ENCODE peak calls at places on chromosomes 4 and X, in five cellular contexts. One of them, this sample, is unnamed.
A peak's percentile ranks its signal among the peaks of the same experiment; 100 is the strongest.

GRCh38 chrX:68633981-68634380 is 13.5 kb upstream of the STARD8 start:
- DNase-seq in thyroid gland: no peak
- DNase-seq in BJ: no peak
- DNase-seq in GM20000: no peak
- DNase-seq in AG04449: no peak
- DNase-seq in this sample: no peak

GRCh38 chr4:23061431-23061830 is 368.7 kb downstream of the GBA3 start:
- DNase-seq in GM20000: no peak
- DNase-seq in thyroid gland: no peak
- DNase-seq in AG04449: no peak
- DNase-seq in BJ: no peak
- DNase-seq in this sample: no peak

GRCh38 chr4:176277162-176277904 is 8.3 kb upstream of the ASB5 start:
- DNase-seq in thyroid gland: peak; percentile 69
- DNase-seq in GM20000: peak; percentile 38
- DNase-seq in AG04449: no peak
- DNase-seq in BJ: no peak
- DNase-seq in this sample: peak; percentile 25

GRCh38 chrX:132426695-132427281 is 62.0 kb downstream of the MBNL3 start:
- DNase-seq in AG04449: peak; percentile 17
- DNase-seq in BJ: peak; percentile 17
- DNase-seq in thyroid gland: no peak
- DNase-seq in GM20000: no peak
- DNase-seq in this sample: peak; percentile 29

GRCh38 chr4:7781993-7782392 is 157.7 kb downstream of the AFAP1 start:
- DNase-seq in BJ: no peak
- DNase-seq in thyroid gland: no peak
- DNase-seq in GM20000: no peak
- DNase-seq in AG04449: no peak
- DNase-seq in this sample: no peak

GRCh38 chrX:2577844-2578444 is 77.2 kb upstream of the DHRSX start:
- DNase-seq in thyroid gland: no peak
- DNase-seq in AG04449: no peak
- DNase-seq in BJ: no peak
- DNase-seq in GM20000: no peak
- DNase-seq in this sample: peak; percentile 5

GRCh38 chr4:27886075-27886474 is 1025.4 kb downstream of the STIM2 start:
- DNase-seq in BJ: no peak
- DNase-seq in AG04449: no peak
- DNase-seq in GM20000: no peak
- DNase-seq in thyroid gland: no peak
- DNase-seq in this sample: no peak

GRCh38 chr4:113815826-113816225 is 54.3 kb upstream of the CAMK2D start:
- DNase-seq in thyroid gland: no peak
- DNase-seq in GM20000: no peak
- DNase-seq in AG04449: no peak
- DNase-seq in BJ: no peak
- DNase-seq in this sample: no peak

GRCh38 chr4:182265881-182266280 is 22.7 kb downstream of the TENM3 start:
- DNase-seq in thyroid gland: no peak
- DNase-seq in BJ: no peak
- DNase-seq in AG04449: no peak
- DNase-seq in GM20000: no peak
- DNase-seq in this sample: no peak

GRCh38 chr4:182268966-182269365 is 25.8 kb downstream of the TENM3 start:
- DNase-seq in thyroid gland: no peak
- DNase-seq in AG04449: no peak
- DNase-seq in BJ: no peak
- DNase-seq in GM20000: no peak
- DNase-seq in this sample: no peak

GRCh38 chr4:182263562-182263961 is 20.4 kb downstream of the TENM3 start:
- DNase-seq in AG04449: no peak
- DNase-seq in BJ: no peak
- DNase-seq in thyroid gland: no peak
- DNase-seq in GM20000: no peak
- DNase-seq in this sample: no peak

GRCh38 chr4:182264139-182264752 is 21.0 kb downstream of the TENM3 start:
- DNase-seq in GM20000: no peak
- DNase-seq in thyroid gland: no peak
- DNase-seq in BJ: no peak
- DNase-seq in AG04449: no peak
- DNase-seq in this sample: no peak

DNA sequence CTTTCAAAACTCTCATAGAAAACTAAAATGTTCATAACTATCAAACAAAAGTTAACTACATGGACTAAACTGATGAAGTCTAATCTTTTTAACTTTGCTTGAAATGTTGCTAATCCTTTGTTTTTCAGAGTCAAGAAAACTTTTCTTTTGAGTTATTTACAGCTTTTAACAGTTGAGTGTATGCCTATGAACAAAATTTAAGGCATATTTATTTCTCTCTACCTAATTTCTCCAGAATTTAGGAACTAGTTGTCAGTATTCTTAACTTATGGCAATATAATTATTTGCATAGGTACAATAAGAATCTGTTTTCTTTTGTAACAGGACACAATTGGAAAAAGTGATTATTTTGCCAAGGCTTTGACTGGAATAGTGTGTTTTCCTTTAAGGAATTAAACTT is 23.8 kb downstream of the TENM3 start:
- DNase-seq in BJ: no peak
- DNase-seq in GM20000: no peak
- DNase-seq in thyroid gland: no peak
- DNase-seq in AG04449: no peak
- DNase-seq in this sample: no peak
- TF ChIP-seq CTCF in BJ: no peak
- TF ChIP-seq CTCF in GM20000: no peak
- TF ChIP-seq CTCF in thyroid gland: no peak
- TF ChIP-seq CTCF in AG04449: no peak
- TF ChIP-seq CTCF in this sample: no peak

GRCh38 chr4:179626687-179627086 is 2184.4 kb upstream of the AGA start:
- DNase-seq in GM20000: no peak
- DNase-seq in BJ: no peak
- DNase-seq in thyroid gland: no peak
- DNase-seq in AG04449: no peak
- DNase-seq in this sample: no peak
- TF ChIP-seq CTCF in GM20000: no peak
- TF ChIP-seq CTCF in BJ: no peak
- TF ChIP-seq CTCF in thyroid gland: no peak
- TF ChIP-seq CTCF in AG04449: no peak
- TF ChIP-seq CTCF in this sample: no peak

DNA sequence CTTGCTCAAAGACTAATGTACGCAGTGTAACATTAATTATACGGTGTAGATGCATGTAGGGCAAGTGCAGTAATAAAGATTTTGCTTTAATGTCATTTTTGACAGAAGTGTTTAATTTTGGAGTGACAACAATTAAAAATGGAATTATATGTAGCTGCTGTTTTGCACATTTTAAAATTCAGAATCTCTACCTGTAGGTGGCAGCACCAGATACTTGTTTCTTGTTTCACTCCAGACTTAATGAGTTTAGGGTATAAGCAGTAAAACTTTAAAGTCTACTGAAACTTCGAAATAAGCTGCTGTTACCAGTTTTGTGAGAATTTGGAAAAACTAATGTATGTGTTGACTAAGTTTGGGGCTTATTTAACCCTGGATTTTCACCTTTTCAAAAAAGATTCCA is 144.9 kb downstream of the POLA1 start:
- DNase-seq in AG04449: no peak
- DNase-seq in BJ: no peak
- DNase-seq in GM20000: peak; percentile 1
- DNase-seq in thyroid gland: no peak
- DNase-seq in this sample: peak; percentile 13
- TF ChIP-seq CTCF in AG04449: peak; percentile 5
- TF ChIP-seq CTCF in BJ: no peak
- TF ChIP-seq CTCF in GM20000: peak; percentile 19
- TF ChIP-seq CTCF in thyroid gland: peak; percentile 49
- TF ChIP-seq CTCF in this sample: peak; percentile 48

GRCh38 chr4:20305976-20306375 is 54.3 kb downstream of the SLIT2 start:
- DNase-seq in GM20000: no peak
- DNase-seq in BJ: no peak
- DNase-seq in AG04449: no peak
- DNase-seq in thyroid gland: no peak
- DNase-seq in this sample: no peak
- TF ChIP-seq CTCF in GM20000: no peak
- TF ChIP-seq CTCF in BJ: peak; percentile 46
- TF ChIP-seq CTCF in AG04449: peak; percentile 27
- TF ChIP-seq CTCF in thyroid gland: peak; percentile 22
- TF ChIP-seq CTCF in this sample: peak; percentile 42

DNA sequence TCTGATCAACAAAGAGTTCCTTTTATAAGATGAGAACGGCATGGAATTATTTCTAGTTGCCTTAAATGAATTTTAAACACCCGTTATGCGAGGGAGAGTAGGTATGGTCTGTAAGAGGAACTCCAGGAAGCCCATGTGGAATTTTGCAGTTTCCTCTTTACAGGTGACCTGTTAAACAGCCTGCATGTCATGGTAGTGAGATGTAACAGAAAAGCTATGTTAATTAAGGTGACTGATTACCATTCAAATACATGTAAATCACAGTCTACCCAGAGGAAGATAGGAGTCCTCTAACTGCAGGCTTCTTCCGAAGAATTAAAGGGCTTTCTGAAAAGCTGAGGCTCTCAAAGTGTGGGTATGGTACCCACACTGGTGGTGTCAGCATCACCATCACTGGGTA is 163.6 kb downstream of the CBR4 start:
- DNase-seq in GM20000: no peak
- DNase-seq in thyroid gland: no peak
- DNase-seq in BJ: no peak
- DNase-seq in AG04449: no peak
- DNase-seq in this sample: no peak
- TF ChIP-seq CTCF in GM20000: no peak
- TF ChIP-seq CTCF in thyroid gland: no peak
- TF ChIP-seq CTCF in BJ: no peak
- TF ChIP-seq CTCF in AG04449: no peak
- TF ChIP-seq CTCF in this sample: no peak

DNA sequence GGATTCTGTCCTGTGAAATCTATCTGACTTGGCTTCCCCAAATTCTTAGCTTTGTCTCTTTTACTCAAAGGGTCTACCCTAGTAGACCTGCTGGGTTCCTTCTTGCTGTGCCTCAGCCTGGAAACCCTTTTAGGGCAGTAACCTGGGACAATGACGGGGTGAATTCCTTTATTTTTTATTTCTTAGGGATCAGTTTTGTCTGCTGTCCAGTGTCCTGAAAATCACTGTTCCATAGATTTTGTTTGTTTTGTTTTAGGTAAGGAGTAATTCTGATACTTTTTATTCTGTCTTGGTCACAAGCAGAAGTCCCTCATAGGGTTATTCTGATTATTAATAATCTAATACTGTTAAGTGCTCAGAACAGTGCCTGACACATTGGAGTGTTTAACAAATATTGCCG is 118.9 kb downstream of the EVC2 start:
- DNase-seq in AG04449: no peak
- DNase-seq in BJ: no peak
- DNase-seq in GM20000: no peak
- DNase-seq in thyroid gland: no peak
- DNase-seq in this sample: no peak
- TF ChIP-seq CTCF in AG04449: no peak
- TF ChIP-seq CTCF in BJ: no peak
- TF ChIP-seq CTCF in GM20000: no peak
- TF ChIP-seq CTCF in thyroid gland: no peak
- TF ChIP-seq CTCF in this sample: no peak

GRCh38 chr4:153785830-153786721 is 2.8 kb downstream of the SFRP2 start:
- DNase-seq in thyroid gland: no peak
- DNase-seq in BJ: no peak
- DNase-seq in AG04449: no peak
- DNase-seq in GM20000: no peak
- DNase-seq in this sample: no peak
- TF ChIP-seq CTCF in thyroid gland: no peak
- TF ChIP-seq CTCF in BJ: peak; percentile 56
- TF ChIP-seq CTCF in AG04449: no peak
- TF ChIP-seq CTCF in GM20000: peak; percentile 35
- TF ChIP-seq CTCF in this sample: peak; percentile 49

DNA sequence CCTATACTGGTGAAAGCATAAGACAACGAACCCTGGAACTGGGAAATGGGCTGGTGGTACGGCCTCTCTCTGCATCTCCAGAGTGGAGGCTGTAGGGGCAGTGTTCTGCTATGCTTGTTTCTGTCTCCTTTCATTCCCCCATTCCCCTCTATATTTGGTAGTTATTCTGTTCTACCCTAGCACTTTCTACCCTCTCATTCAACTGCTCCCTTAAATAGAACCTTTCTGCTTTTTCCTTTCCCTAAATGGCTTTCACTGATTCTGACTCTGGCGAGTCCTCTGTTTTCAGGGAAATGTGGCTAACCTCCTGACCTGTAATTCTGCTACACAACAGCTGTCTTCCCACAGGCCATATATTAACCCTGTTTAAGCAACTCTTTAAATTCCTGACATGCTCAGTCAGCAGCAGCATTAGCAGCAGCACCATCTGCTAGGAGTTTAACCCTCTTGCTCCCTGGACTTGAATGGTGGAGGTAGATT is 94.2 kb downstream of the CXCL13 start:
- DNase-seq in thyroid gland: no peak
- DNase-seq in GM20000: no peak
- DNase-seq in AG04449: peak; percentile 55
- DNase-seq in BJ: peak; percentile 37
- DNase-seq in this sample: peak; percentile 50
- TF ChIP-seq CTCF in thyroid gland: no peak
- TF ChIP-seq CTCF in GM20000: no peak
- TF ChIP-seq CTCF in AG04449: peak; percentile 34
- TF ChIP-seq CTCF in BJ: peak; percentile 25
- TF ChIP-seq CTCF in this sample: peak; percentile 32

GRCh38 chrX:6574762-6575161 is 39.8 kb upstream of the VCX3A start:
- DNase-seq in BJ: no peak
- DNase-seq in AG04449: no peak
- DNase-seq in GM20000: no peak
- DNase-seq in thyroid gland: no peak
- DNase-seq in this sample: no peak
- TF ChIP-seq CTCF in BJ: no peak
- TF ChIP-seq CTCF in AG04449: no peak
- TF ChIP-seq CTCF in GM20000: no peak
- TF ChIP-seq CTCF in thyroid gland: no peak
- TF ChIP-seq CTCF in this sample: no peak